ENCODE peak calls at places on chromosomes 12 and 14, in ten cellular contexts. E, X, C, A, B, I, H, J, V and N are unnamed samples.
A peak's percentile ranks its signal among the peaks of the same experiment; 100 is the strongest.

GRCh38 chr12:68344126-68344525 is 12.0 kb upstream of the MDM1 start:
- DNase-seq in E (no peak), H (no peak), C (no peak), I (no peak), B (no peak), V (no peak), X (no peak), J (no peak), A (no peak), N (no peak)

GRCh38 chr12:116346751-116347150 is 69.3 kb upstream of the MED13L start:
- DNase-seq in V (no peak), B (peak; percentile 41), E (no peak), A (no peak), I (peak; percentile 49), J (no peak), H (peak; percentile 94), X (peak; percentile 41), C (no peak), N (no peak)

GRCh38 chr14:76115010-76115422 is 36.7 kb upstream of the GPATCH2L start:
- DNase-seq in C (no peak), E (no peak), A (no peak), J (no peak), I (no peak), B (no peak), X (no peak), H (no peak), V (no peak), N (no peak)

GRCh38 chr12:85424581-85425348 is 144.7 kb downstream of the ALX1 start:
- DNase-seq in A (no peak), E (no peak), H (peak; percentile 2), J (no peak), B (no peak), I (peak; percentile 9), V (no peak), X (peak; percentile 46), C (peak; percentile 51), N (no peak)

GRCh38 chr14:49057838-49058510 is 528.2 kb downstream of the RPS29 start:
- DNase-seq in A (no peak), H (no peak), V (no peak), J (no peak), X (no peak), B (no peak), I (no peak), E (no peak), C (no peak), N (no peak)

GRCh38 chr12:131282292-131283080 is 328.8 kb downstream of the ADGRD1 start:
- DNase-seq in J (peak; percentile 50), V (peak; percentile 19), X (peak; percentile 5), E (no peak), I (no peak), A (no peak), C (no peak), B (peak; percentile 4), H (no peak), N (no peak)

GRCh38 chr12:6829532-6830220 is 1.5 kb downstream of the P3H3 start:
- DNase-seq in J (no peak), V (no peak), I (peak; percentile 53), X (peak; percentile 43), H (peak; percentile 43), B (no peak), E (no peak), C (no peak), A (no peak), N (no peak)

GRCh38 chr12:106195638-106196037 is 52.2 kb downstream of the CKAP4 start:
- DNase-seq in V (no peak), E (no peak), C (peak; percentile 30), H (peak; percentile 10), J (no peak), A (no peak), I (no peak), B (peak; percentile 74), X (peak; percentile 61), N (peak; percentile 18)

GRCh38 chr12:29159690-29160089 is 10.6 kb downstream of the FAR2 start:
- DNase-seq in A (no peak), B (no peak), H (no peak), C (no peak), V (no peak), E (no peak), X (no peak), I (no peak), J (no peak), N (no peak)

GRCh38 chr14:79256311-79256879 is 954.9 kb downstream of the DIO2 start:
- DNase-seq in B (no peak), X (no peak), H (no peak), J (no peak), E (no peak), A (no peak), I (no peak), C (no peak), V (no peak), N (no peak)
- TF ChIP-seq CTCF in B (no peak), X (peak; percentile 44), H (no peak), J (no peak), E (no peak), A (no peak), I (peak; percentile 27), C (no peak), V (no peak), N (no peak)

DNA sequence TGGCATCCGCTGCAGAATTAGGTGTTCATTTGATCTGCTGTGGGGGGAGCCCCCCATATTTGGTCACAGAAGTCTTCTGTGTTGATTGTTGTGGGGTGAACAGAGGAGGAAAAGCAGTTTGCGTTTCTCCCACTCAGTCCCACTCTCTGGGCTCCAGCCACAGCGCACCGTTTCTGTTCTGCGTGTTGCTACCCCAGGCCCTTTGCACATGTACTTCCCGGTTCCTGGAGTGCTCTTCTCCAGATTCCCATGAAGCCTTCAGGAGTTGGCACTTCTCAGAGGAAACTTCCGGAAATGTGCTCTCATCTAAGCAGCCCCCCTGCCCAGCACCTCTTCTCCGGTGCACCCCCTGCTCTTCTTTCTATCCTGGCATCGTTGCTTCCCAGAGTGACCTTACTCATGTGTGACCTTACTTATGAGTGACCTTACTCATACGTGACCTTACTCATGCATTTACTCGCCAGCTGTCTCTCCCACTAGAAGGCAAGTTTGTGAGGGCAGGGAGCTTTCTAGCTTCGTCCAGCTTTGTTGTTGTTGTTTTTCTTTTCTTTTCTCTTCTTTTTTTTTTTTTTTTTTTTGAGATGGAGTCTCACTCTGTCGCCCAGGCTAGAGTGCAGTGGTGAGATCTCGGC is 93.7 kb downstream of the SCARB1 start:
- DNase-seq in J (no peak), C (no peak), X (no peak), V (no peak), E (no peak), I (no peak), H (no peak), B (no peak), A (no peak), N (no peak)
- H3K4me1 ChIP-seq in J (peaks cover 32% of the 10 kb centered on the region), C (peaks cover 38% of the 10 kb centered on the region), X (peaks cover 13% of the 10 kb centered on the region), V (peaks cover 37% of the 10 kb centered on the region), E (peaks cover 12% of the 10 kb centered on the region), I (peaks cover 2% of the 10 kb centered on the region), H (peaks cover 29% of the 10 kb centered on the region), B (peaks cover 13% of the 10 kb centered on the region), A (peaks cover 59% of the 10 kb centered on the region), N (peaks cover 32% of the 10 kb centered on the region)

GRCh38 chr14:103273847-103274615 is 60.0 kb upstream of the EIF5 start:
- DNase-seq in X (no peak), H (no peak), E (no peak), A (no peak), J (no peak), C (no peak), B (no peak), V (no peak), I (no peak), N (no peak)

GRCh38 chr14:103271189-103271588 is 62.8 kb upstream of the EIF5 start:
- DNase-seq in E (no peak), H (no peak), V (no peak), X (no peak), I (no peak), A (no peak), C (no peak), J (no peak), B (no peak), N (no peak)

GRCh38 chr14:103273145-103273846 is 60.7 kb upstream of the EIF5 start:
- DNase-seq in C (peak; percentile 55), X (peak; percentile 33), J (no peak), A (no peak), I (no peak), E (no peak), H (no peak), V (no peak), B (no peak), N (no peak)

GRCh38 chr14:103279129-103280025 is 54.7 kb upstream of the EIF5 start:
- DNase-seq in H (no peak), C (no peak), B (peak; percentile 35), J (no peak), I (no peak), V (no peak), X (peak; percentile 36), E (no peak), A (no peak), N (no peak)

GRCh38 chr14:103275000-103275399 is 59.0 kb upstream of the EIF5 start:
- DNase-seq in I (no peak), C (no peak), A (no peak), V (no peak), E (no peak), X (no peak), J (no peak), H (no peak), B (no peak), N (no peak)
- TF ChIP-seq CTCF in I (no peak), C (no peak), A (no peak), V (no peak), E (no peak), X (no peak), J (no peak), H (no peak), B (no peak), N (no peak)

GRCh38 chr12:26268841-26269553 is 73.6 kb downstream of the SSPN start:
- DNase-seq in I (no peak), E (no peak), H (peak; percentile 36), A (no peak), C (no peak), B (no peak), V (no peak), X (peak; percentile 67), J (no peak), N (no peak)
- H3K4me1 ChIP-seq in I (peaks cover 20% of the 10 kb centered on the region), E (no peaks in the 10 kb centered on the region), H (peaks cover 12% of the 10 kb centered on the region), A (peaks cover 46% of the 10 kb centered on the region), C (peaks cover 18% of the 10 kb centered on the region), B (peaks cover 9% of the 10 kb centered on the region), V (peaks cover 21% of the 10 kb centered on the region), X (peaks cover 22% of the 10 kb centered on the region), J (peaks cover 14% of the 10 kb centered on the region), N (peaks cover 31% of the 10 kb centered on the region)